ENCODE peak calls at places on chromosome 21, in eight cellular contexts. One of them, this sample, is unnamed. For H3K4me1, the result is how much of the 10 kb centered on the place peaks cover.

GRCh38 chr21:40178726-40179125 is 311.5 kb downstream of the PCP4 start:
- DNase-seq in hepatocyte: no peak
- DNase-seq in BE2C: no peak
- DNase-seq in neural progenitor cell: no peak
- DNase-seq in cardiac muscle cell: no peak
- DNase-seq in right lobe of liver: no peak
- DNase-seq in GM23338: no peak
- DNase-seq in heart right ventricle: no peak
- DNase-seq in this sample: no peak

GRCh38 chr21:29240136-29240535 is 58.6 kb upstream of the BACH1 start:
- DNase-seq in hepatocyte: no peak
- DNase-seq in BE2C: no peak
- DNase-seq in neural progenitor cell: no peak
- DNase-seq in cardiac muscle cell: no peak
- DNase-seq in right lobe of liver: no peak
- DNase-seq in GM23338: no peak
- DNase-seq in heart right ventricle: no peak
- DNase-seq in this sample: no peak

GRCh38 chr21:46480466-46480865 is 21.8 kb downstream of the DIP2A start:
- DNase-seq in hepatocyte: no peak
- DNase-seq in BE2C: no peak
- DNase-seq in neural progenitor cell: no peak
- DNase-seq in cardiac muscle cell: no peak
- DNase-seq in right lobe of liver: peak
- DNase-seq in GM23338: no peak
- DNase-seq in heart right ventricle: no peak
- DNase-seq in this sample: no peak

GRCh38 chr21:23017989-23018388 is 2019.8 kb downstream of the NCAM2 start:
- DNase-seq in hepatocyte: no peak
- DNase-seq in BE2C: no peak
- DNase-seq in neural progenitor cell: no peak
- DNase-seq in cardiac muscle cell: no peak
- DNase-seq in right lobe of liver: no peak
- DNase-seq in GM23338: no peak
- DNase-seq in heart right ventricle: no peak
- DNase-seq in this sample: no peak

GRCh38 chr21:30740462-30740861 is 6.6 kb downstream of the KRTAP21-2 start:
- DNase-seq in hepatocyte: no peak
- DNase-seq in BE2C: no peak
- DNase-seq in neural progenitor cell: no peak
- DNase-seq in cardiac muscle cell: no peak
- DNase-seq in right lobe of liver: no peak
- DNase-seq in GM23338: no peak
- DNase-seq in heart right ventricle: no peak
- DNase-seq in this sample: no peak

GRCh38 chr21:35102488-35103407 is 53.6 kb upstream of the RUNX1 start:
- DNase-seq in hepatocyte: no peak
- DNase-seq in BE2C: no peak
- DNase-seq in neural progenitor cell: no peak
- DNase-seq in cardiac muscle cell: no peak
- DNase-seq in right lobe of liver: no peak
- DNase-seq in GM23338: no peak
- DNase-seq in heart right ventricle: peak
- DNase-seq in this sample: no peak

GRCh38 chr21:29163381-29164115 is 33.1 kb downstream of the MAP3K7CL start:
- DNase-seq in hepatocyte: no peak
- DNase-seq in BE2C: no peak
- DNase-seq in neural progenitor cell: no peak
- DNase-seq in cardiac muscle cell: no peak
- DNase-seq in right lobe of liver: no peak
- DNase-seq in GM23338: no peak
- DNase-seq in heart right ventricle: no peak
- DNase-seq in this sample: no peak

GRCh38 chr21:46509760-46510159 is 51.1 kb downstream of the DIP2A start:
- DNase-seq in hepatocyte: peak
- DNase-seq in BE2C: no peak
- DNase-seq in neural progenitor cell: no peak
- DNase-seq in cardiac muscle cell: no peak
- DNase-seq in right lobe of liver: peak
- DNase-seq in GM23338: no peak
- DNase-seq in heart right ventricle: no peak
- DNase-seq in this sample: no peak

GRCh38 chr21:43929217-43929971 is 64.4 kb downstream of the AGPAT3 start:
- DNase-seq in hepatocyte: no peak
- DNase-seq in BE2C: no peak
- DNase-seq in neural progenitor cell: no peak
- DNase-seq in cardiac muscle cell: no peak
- DNase-seq in right lobe of liver: peak
- DNase-seq in GM23338: no peak
- DNase-seq in heart right ventricle: peak
- DNase-seq in this sample: no peak

GRCh38 chr21:23949493-23949892 is 1657.8 kb downstream of the MRPL39 start:
- DNase-seq in hepatocyte: no peak
- DNase-seq in BE2C: no peak
- DNase-seq in neural progenitor cell: no peak
- DNase-seq in cardiac muscle cell: no peak
- DNase-seq in right lobe of liver: no peak
- DNase-seq in GM23338: no peak
- DNase-seq in heart right ventricle: no peak
- DNase-seq in this sample: no peak

GRCh38 chr21:24045775-24046215 is 1561.5 kb downstream of the MRPL39 start:
- DNase-seq in hepatocyte: peak
- DNase-seq in BE2C: peak
- DNase-seq in neural progenitor cell: peak
- DNase-seq in cardiac muscle cell: peak
- DNase-seq in right lobe of liver: peak
- DNase-seq in GM23338: peak
- DNase-seq in heart right ventricle: peak
- DNase-seq in this sample: peak

GRCh38 chr21:17848228-17848627 is 29.1 kb upstream of the C21orf91 start:
- DNase-seq in hepatocyte: peak
- DNase-seq in BE2C: no peak
- DNase-seq in neural progenitor cell: no peak
- DNase-seq in cardiac muscle cell: no peak
- DNase-seq in right lobe of liver: no peak
- DNase-seq in GM23338: no peak
- DNase-seq in heart right ventricle: no peak
- DNase-seq in this sample: no peak

GRCh38 chr21:18782721-18783120 is 379.1 kb upstream of the TMPRSS15 start:
- DNase-seq in hepatocyte: no peak
- DNase-seq in BE2C: no peak
- DNase-seq in neural progenitor cell: no peak
- DNase-seq in cardiac muscle cell: no peak
- DNase-seq in right lobe of liver: no peak
- DNase-seq in GM23338: no peak
- DNase-seq in heart right ventricle: no peak
- DNase-seq in this sample: no peak

GRCh38 chr21:42654913-42655796 is 1.7 kb downstream of the PDE9A start:
- DNase-seq in hepatocyte: no peak
- DNase-seq in BE2C: no peak
- DNase-seq in neural progenitor cell: no peak
- DNase-seq in cardiac muscle cell: no peak
- DNase-seq in right lobe of liver: peak
- DNase-seq in GM23338: no peak
- DNase-seq in heart right ventricle: no peak
- DNase-seq in this sample: no peak
- H3K4me1 ChIP-seq in hepatocyte: under half
- H3K4me1 ChIP-seq in BE2C: under half
- H3K4me1 ChIP-seq in neural progenitor cell: under half
- H3K4me1 ChIP-seq in cardiac muscle cell: under half
- H3K4me1 ChIP-seq in right lobe of liver: under half
- H3K4me1 ChIP-seq in GM23338: under half
- H3K4me1 ChIP-seq in heart right ventricle: under half
- H3K4me1 ChIP-seq in this sample: under half

DNA sequence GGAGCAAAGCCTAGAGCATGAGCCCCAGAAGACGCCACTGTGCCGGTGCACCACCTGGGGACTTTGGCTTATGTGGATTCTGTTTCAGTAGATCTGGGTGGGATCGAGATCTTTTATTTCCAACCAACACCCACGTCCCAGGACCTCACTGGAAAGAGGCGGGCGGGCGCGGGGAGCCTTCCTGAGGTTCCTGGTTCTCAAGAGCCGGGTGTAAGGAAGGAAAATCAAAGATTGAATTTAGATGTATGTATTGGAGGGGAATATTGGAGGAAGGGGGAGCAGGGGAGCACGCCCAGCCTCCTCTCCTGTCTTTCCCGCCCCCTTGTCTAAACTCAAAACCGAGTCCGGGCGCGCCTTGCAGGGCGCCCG is 6.2 kb upstream of the OLIG2 start:
- DNase-seq in hepatocyte: no peak
- DNase-seq in BE2C: no peak
- DNase-seq in neural progenitor cell: no peak
- DNase-seq in cardiac muscle cell: no peak
- DNase-seq in right lobe of liver: no peak
- DNase-seq in GM23338: no peak
- DNase-seq in heart right ventricle: no peak
- DNase-seq in this sample: no peak
- H3K4me3 ChIP-seq in hepatocyte: no peak
- H3K4me3 ChIP-seq in BE2C: no peak
- H3K4me3 ChIP-seq in neural progenitor cell: peak
- H3K4me3 ChIP-seq in cardiac muscle cell: peak
- H3K4me3 ChIP-seq in right lobe of liver: no peak
- H3K4me3 ChIP-seq in GM23338: peak
- H3K4me3 ChIP-seq in heart right ventricle: no peak
- H3K4me3 ChIP-seq in this sample: peak

GRCh38 chr21:42279341-42279871 is 35.8 kb downstream of the TFF3 start:
- DNase-seq in hepatocyte: no peak
- DNase-seq in BE2C: no peak
- DNase-seq in neural progenitor cell: no peak
- DNase-seq in cardiac muscle cell: no peak
- DNase-seq in right lobe of liver: no peak
- DNase-seq in GM23338: no peak
- DNase-seq in heart right ventricle: no peak
- DNase-seq in this sample: no peak

GRCh38 chr21:42277593-42277992 is 37.6 kb downstream of the TFF3 start:
- DNase-seq in hepatocyte: no peak
- DNase-seq in BE2C: no peak
- DNase-seq in neural progenitor cell: no peak
- DNase-seq in cardiac muscle cell: no peak
- DNase-seq in right lobe of liver: no peak
- DNase-seq in GM23338: no peak
- DNase-seq in heart right ventricle: no peak
- DNase-seq in this sample: no peak

GRCh38 chr21:42276076-42276475 is 39.1 kb downstream of the TFF3 start:
- DNase-seq in hepatocyte: no peak
- DNase-seq in BE2C: no peak
- DNase-seq in neural progenitor cell: no peak
- DNase-seq in cardiac muscle cell: no peak
- DNase-seq in right lobe of liver: no peak
- DNase-seq in GM23338: no peak
- DNase-seq in heart right ventricle: no peak
- DNase-seq in this sample: no peak

GRCh38 chr21:42278750-42279149 is 36.5 kb downstream of the TFF3 start:
- DNase-seq in hepatocyte: no peak
- DNase-seq in BE2C: no peak
- DNase-seq in neural progenitor cell: no peak
- DNase-seq in cardiac muscle cell: no peak
- DNase-seq in right lobe of liver: no peak
- DNase-seq in GM23338: no peak
- DNase-seq in heart right ventricle: no peak
- DNase-seq in this sample: no peak

GRCh38 chr21:42276526-42277154 is 38.6 kb downstream of the TFF3 start:
- DNase-seq in hepatocyte: no peak
- DNase-seq in BE2C: no peak
- DNase-seq in neural progenitor cell: no peak
- DNase-seq in cardiac muscle cell: no peak
- DNase-seq in right lobe of liver: no peak
- DNase-seq in GM23338: no peak
- DNase-seq in heart right ventricle: no peak
- DNase-seq in this sample: no peak
- H3K4me1 ChIP-seq in hepatocyte: under half
- H3K4me1 ChIP-seq in BE2C: under half
- H3K4me1 ChIP-seq in neural progenitor cell: under half
- H3K4me1 ChIP-seq in cardiac muscle cell: under half
- H3K4me1 ChIP-seq in right lobe of liver: under half
- H3K4me1 ChIP-seq in GM23338: under half
- H3K4me1 ChIP-seq in heart right ventricle: under half
- H3K4me1 ChIP-seq in this sample: under half

GRCh38 chr21:16588433-16588860 is 858.7 kb downstream of the USP25 start:
- DNase-seq in hepatocyte: peak
- DNase-seq in BE2C: peak
- DNase-seq in neural progenitor cell: peak
- DNase-seq in cardiac muscle cell: peak
- DNase-seq in right lobe of liver: peak
- DNase-seq in GM23338: peak
- DNase-seq in heart right ventricle: peak
- DNase-seq in this sample: peak
- H3K4me3 ChIP-seq in hepatocyte: no peak
- H3K4me3 ChIP-seq in BE2C: peak
- H3K4me3 ChIP-seq in neural progenitor cell: peak
- H3K4me3 ChIP-seq in cardiac muscle cell: no peak
- H3K4me3 ChIP-seq in right lobe of liver: peak
- H3K4me3 ChIP-seq in GM23338: peak
- H3K4me3 ChIP-seq in heart right ventricle: peak
- H3K4me3 ChIP-seq in this sample: peak

DNA sequence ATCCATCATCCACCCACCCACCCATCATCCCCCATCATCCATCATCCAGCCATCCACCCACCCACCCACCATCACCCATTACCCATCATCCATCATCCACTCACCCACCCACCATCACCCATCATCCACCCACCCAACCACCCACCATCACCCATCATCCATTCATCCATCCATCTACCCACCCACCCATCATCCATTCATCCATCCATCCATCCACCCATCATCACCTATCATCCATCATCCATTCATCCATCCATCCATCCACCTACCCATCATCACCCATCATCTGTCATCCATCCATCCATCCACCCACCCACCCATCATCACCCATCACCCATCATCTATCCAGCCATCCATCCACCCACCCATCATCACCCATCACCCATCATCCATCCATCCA is 81.5 kb downstream of the ADARB1 start:
- DNase-seq in hepatocyte: no peak
- DNase-seq in BE2C: no peak
- DNase-seq in neural progenitor cell: no peak
- DNase-seq in cardiac muscle cell: no peak
- DNase-seq in right lobe of liver: no peak
- DNase-seq in GM23338: no peak
- DNase-seq in heart right ventricle: no peak
- DNase-seq in this sample: no peak
- H3K4me1 ChIP-seq in hepatocyte: under half
- H3K4me1 ChIP-seq in BE2C: under half
- H3K4me1 ChIP-seq in neural progenitor cell: under half
- H3K4me1 ChIP-seq in cardiac muscle cell: under half
- H3K4me1 ChIP-seq in right lobe of liver: under half
- H3K4me1 ChIP-seq in GM23338: under half
- H3K4me1 ChIP-seq in heart right ventricle: under half
- H3K4me1 ChIP-seq in this sample: under half

DNA sequence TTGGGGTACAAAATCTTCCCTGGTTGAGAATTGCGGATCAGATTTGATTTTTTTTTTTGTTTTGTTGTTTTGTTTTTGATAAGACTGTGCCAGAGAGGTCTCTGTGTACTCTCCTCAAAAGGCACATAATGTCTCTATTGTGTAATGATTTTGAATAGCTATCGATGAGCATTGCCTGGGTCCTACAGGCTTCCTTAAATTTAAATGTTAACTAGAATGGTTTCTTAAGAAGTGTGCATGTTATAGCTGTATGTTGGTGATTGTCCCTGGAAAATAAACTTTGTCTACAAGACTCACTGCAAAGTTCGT is 121.2 kb downstream of the ITSN1 start:
- DNase-seq in hepatocyte: no peak
- DNase-seq in BE2C: no peak
- DNase-seq in neural progenitor cell: no peak
- DNase-seq in cardiac muscle cell: no peak
- DNase-seq in right lobe of liver: no peak
- DNase-seq in GM23338: no peak
- DNase-seq in heart right ventricle: no peak
- DNase-seq in this sample: no peak
- H3K4me3 ChIP-seq in hepatocyte: no peak
- H3K4me3 ChIP-seq in BE2C: no peak
- H3K4me3 ChIP-seq in neural progenitor cell: no peak
- H3K4me3 ChIP-seq in cardiac muscle cell: no peak
- H3K4me3 ChIP-seq in right lobe of liver: no peak
- H3K4me3 ChIP-seq in GM23338: no peak
- H3K4me3 ChIP-seq in heart right ventricle: no peak
- H3K4me3 ChIP-seq in this sample: no peak

This sample was measured in Caco-2.